ENCODE peak calls at places on chromosome 14, in five cellular contexts. Y is H1, W is HepG2, J is K562, Q is GM12878. M is an unnamed sample.
A peak's percentile ranks its signal among the peaks of the same experiment; 100 is the strongest.

GRCh38 chr14:54221971-54222370 is 174.8 kb upstream of the CDKN3 start:
- DNase-seq in Y (no peak), W (no peak), J (no peak), Q (no peak), M (no peak)

GRCh38 chr14:64581817-64582216 is 32.1 kb downstream of the PPP1R36 start:
- DNase-seq in Y (no peak), W (no peak), J (no peak), Q (no peak), M (no peak)

GRCh38 chr14:79357307-79357706 is 854.0 kb downstream of the DIO2 start:
- DNase-seq in Y (no peak), W (no peak), J (no peak), Q (no peak), M (no peak)

GRCh38 chr14:33786091-33786825 is 164.6 kb downstream of the EGLN3 start:
- DNase-seq in Y (no peak), W (no peak), J (no peak), Q (no peak), M (no peak)

GRCh38 chr14:106287506-106287905 is 761.1 kb downstream of the TMEM121 start:
- DNase-seq in Y (no peak), W (no peak), J (no peak), Q (no peak), M (no peak)

GRCh38 chr14:45034730-45035129 is 49.2 kb upstream of the PRPF39 start:
- DNase-seq in Y (no peak), W (no peak), J (no peak), Q (no peak), M (no peak)

GRCh38 chr14:78764645-78765044 is 594.5 kb downstream of the NRXN3 start:
- DNase-seq in Y (no peak), W (no peak), J (no peak), Q (no peak), M (no peak)

GRCh38 chr14:53929871-53930685 is 26.5 kb downstream of the BMP4 start:
- DNase-seq in Y (no peak), W (no peak), J (peak; percentile 22), Q (no peak), M (peak; percentile 28)

GRCh38 chr14:39731912-39732311 is 299.7 kb upstream of the FBXO33 start:
- DNase-seq in Y (no peak), W (peak; percentile 51), J (peak; percentile 3), Q (no peak), M (no peak)

GRCh38 chr14:95535226-95536021 is 574 bp downstream of the GLRX5 start:
- DNase-seq in Y (no peak), W (no peak), J (peak; percentile 32), Q (no peak), M (no peak)

GRCh38 chr14:91019673-91020072 is 40.8 kb downstream of the RPS6KA5 start:
- DNase-seq in Y (no peak), W (no peak), J (no peak), Q (no peak), M (no peak)

GRCh38 chr14:61591862-61592261 is 103.5 kb upstream of the HIF1A start:
- DNase-seq in Y (no peak), W (no peak), J (no peak), Q (no peak), M (no peak)

GRCh38 chr14:99726538-99727095 is 42.5 kb downstream of the CYP46A1 start:
- DNase-seq in Y (no peak), W (no peak), J (no peak), Q (no peak), M (no peak)

GRCh38 chr14:57009585-57010515 is 199.6 kb upstream of the OTX2 start:
- DNase-seq in Y (no peak), W (no peak), J (peak; percentile 92), Q (no peak), M (no peak)

GRCh38 chr14:71764701-71765347 is 167.4 kb upstream of the RGS6 start:
- DNase-seq in Y (no peak), W (no peak), J (no peak), Q (no peak), M (no peak)

GRCh38 chr14:54652188-54652889 is 85.4 kb downstream of the SAMD4A start:
- DNase-seq in Y (peak; percentile 76), W (peak; percentile 91), J (no peak), Q (no peak), M (peak; percentile 91)

GRCh38 chr14:38391334-38391733 is 135.4 kb upstream of the CLEC14A start:
- DNase-seq in Y (no peak), W (no peak), J (no peak), Q (no peak), M (no peak)

GRCh38 chr14:106831322-106831720 is 1304.9 kb downstream of the TMEM121 start:
- DNase-seq in Y (no peak), W (peak; percentile 20), J (peak; percentile 9), Q (no peak), M (peak; percentile 75)

GRCh38 chr14:93702946-93703345 is 85.3 kb downstream of the PRIMA1 start:
- DNase-seq in Y (no peak), W (no peak), J (no peak), Q (no peak), M (no peak)

GRCh38 chr14:72801381-72801812 is 92.5 kb downstream of the DPF3 start:
- DNase-seq in Y (no peak), W (no peak), J (no peak), Q (no peak), M (peak; percentile 68)

GRCh38 chr14:64562432-64562831 is 12.7 kb downstream of the PPP1R36 start:
- DNase-seq in Y (no peak), W (no peak), J (no peak), Q (no peak), M (no peak)

GRCh38 chr14:91956616-91957015 is 9.1 kb upstream of the FBLN5 start:
- DNase-seq in Y (no peak), W (no peak), J (no peak), Q (no peak), M (no peak)

GRCh38 chr14:51145246-51145645 is 50.3 kb upstream of the TRIM9 start:
- DNase-seq in Y (no peak), W (no peak), J (no peak), Q (no peak), M (no peak)

GRCh38 chr14:68627050-68627867 is 165.6 kb downstream of the ZFP36L1 start:
- DNase-seq in Y (no peak), W (peak; percentile 56), J (no peak), Q (no peak), M (no peak)

GRCh38 chr14:68491793-68492192 is 301.1 kb downstream of the ZFP36L1 start:
- DNase-seq in Y (no peak), W (no peak), J (no peak), Q (no peak), M (no peak)

GRCh38 chr14:24145219-24145618 is 1.2 kb downstream of the PSME2 start:
- DNase-seq in Y (no peak), W (no peak), J (no peak), Q (no peak), M (no peak)

GRCh38 chr14:28875937-28876910 is 109.6 kb downstream of the FOXG1 start:
- DNase-seq in Y (no peak), W (no peak), J (no peak), Q (no peak), M (no peak)

GRCh38 chr14:23578560-23579310 is at the start of gene JPH4:
- DNase-seq in Y (no peak), W (no peak), J (no peak), Q (no peak), M (no peak)

GRCh38 chr14:60760648-60761364 is 26.2 kb downstream of the MNAT1 start:
- DNase-seq in Y (peak; percentile 13), W (peak; percentile 29), J (no peak), Q (no peak), M (no peak)

DNA sequence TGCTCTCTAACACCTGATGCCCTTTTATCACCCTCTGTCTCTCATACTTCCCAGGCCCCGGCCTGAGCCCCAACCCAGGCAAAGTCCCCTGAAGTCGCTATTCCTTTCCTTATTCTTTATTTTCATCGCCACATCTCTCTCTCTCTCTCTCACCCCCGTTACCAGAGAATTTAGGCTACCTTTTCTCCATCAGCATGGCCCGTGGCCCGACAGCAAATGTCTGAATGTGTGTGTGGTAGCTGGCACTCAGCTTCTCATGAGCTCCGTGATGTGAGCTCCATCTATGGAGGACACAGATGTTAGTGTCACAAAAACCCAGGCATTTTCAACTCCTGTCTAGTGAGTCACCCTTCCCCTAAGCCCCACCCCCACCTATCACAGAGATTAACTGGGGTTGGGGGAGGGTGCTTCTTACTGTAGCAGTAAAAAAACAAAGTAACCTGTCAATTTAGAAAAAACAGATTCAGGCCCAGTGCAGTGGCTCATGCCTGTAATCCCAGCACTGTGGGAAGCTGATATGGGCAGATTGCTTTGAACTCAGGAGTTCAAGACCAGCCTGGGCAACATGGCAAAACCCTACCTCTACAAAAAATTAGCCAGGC is 53.8 kb downstream of the VCPKMT start:
- DNase-seq in Y (no peak), W (peak; percentile 88), J (peak; percentile 88), Q (peak; percentile 71), M (peak; percentile 72)
- TF ChIP-seq HDAC2 in Y (no peak), W (no peak), J (no peak), Q (no peak), M (no peak)

DNA sequence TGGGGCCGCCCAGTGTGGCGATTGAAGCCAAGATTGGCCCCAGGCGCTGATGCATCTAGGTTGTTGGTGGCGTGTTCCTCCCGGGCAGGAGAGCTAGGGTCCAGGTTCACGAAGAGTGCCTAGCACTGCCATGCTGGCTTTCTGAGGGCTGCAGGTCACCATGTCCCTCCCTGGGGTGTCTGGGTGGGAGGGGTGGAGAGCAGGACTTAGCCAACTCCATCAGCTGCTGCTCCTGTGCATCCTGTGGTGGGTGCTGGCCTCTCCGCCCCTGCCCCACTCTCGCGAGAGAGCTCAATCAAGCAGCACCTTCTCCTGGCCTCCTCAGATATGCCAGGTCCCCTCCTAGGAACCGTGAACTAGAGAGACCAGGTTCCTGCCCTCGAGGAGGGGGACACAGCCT is 1.8 kb downstream of the TRMT61A start:
- DNase-seq in Y (no peak), W (no peak), J (no peak), Q (no peak), M (no peak)
- H3K4me3 ChIP-seq in Y (no peak overlapping the region), W (no peak overlapping the region), J (no peak overlapping the region), Q (no peak overlapping the region), M (no peak overlapping the region)

GRCh38 chr14:74583689-74584434 is 28.2 kb downstream of the LTBP2 start:
- DNase-seq in Y (no peak), W (no peak), J (no peak), Q (no peak), M (peak; percentile 81)

GRCh38 chr14:74587363-74587707 is 24.7 kb downstream of the LTBP2 start:
- DNase-seq in Y (no peak), W (no peak), J (no peak), Q (no peak), M (no peak)

GRCh38 chr14:74586681-74587362 is 25.2 kb downstream of the LTBP2 start:
- DNase-seq in Y (no peak), W (no peak), J (no peak), Q (no peak), M (no peak)

GRCh38 chr14:74584966-74585365 is 27.1 kb downstream of the LTBP2 start:
- DNase-seq in Y (no peak), W (no peak), J (no peak), Q (no peak), M (no peak)

GRCh38 chr14:74585406-74586335 is 26.4 kb downstream of the LTBP2 start:
- DNase-seq in Y (no peak), W (no peak), J (no peak), Q (no peak), M (no peak)
- TF ChIP-seq CEBPB in Y (no peak), W (no peak), J (no peak), Q (no peak), M (no peak)

DNA sequence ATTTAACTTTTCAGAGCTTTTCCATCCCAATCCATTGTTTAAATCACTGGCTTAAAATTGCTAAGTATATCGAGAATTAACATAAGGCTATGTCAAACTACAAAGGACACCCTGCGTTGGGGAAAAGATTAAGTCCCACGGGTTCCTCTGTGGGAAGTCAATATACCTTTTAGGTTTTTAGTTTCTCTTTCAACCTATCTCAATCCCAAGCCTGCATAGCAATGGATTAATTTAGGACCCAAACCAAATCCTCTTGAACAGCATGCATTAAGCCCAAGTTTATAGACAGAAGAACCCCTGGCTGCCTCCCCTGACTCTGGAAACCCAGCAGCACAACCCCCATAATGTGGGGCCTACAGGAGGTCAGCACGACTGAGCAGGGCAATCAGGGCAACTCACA is 6.3 kb downstream of the CDCA4 start:
- DNase-seq in Y (no peak), W (no peak), J (no peak), Q (no peak), M (no peak)
- TF ChIP-seq HDAC2 in Y (no peak), W (no peak), J (no peak), Q (no peak), M (no peak)